ENCODE peak calls at places on chromosomes 7 and 10, in five cellular contexts. H, N, Y, U and O are unnamed samples.
A peak's percentile ranks its signal among the peaks of the same experiment; 100 is the strongest.

GRCh38 chr10:17026686-17027485 is 102.7 kb downstream of the CUBN start:
- DNase-seq in H (no peak), N (no peak), Y (peak; percentile 55), U (peak; percentile 70), O (no peak)

GRCh38 chr7:123599766-123600165 is 1.9 kb upstream of the ASB15 start:
- DNase-seq in H (no peak), N (no peak), Y (no peak), U (no peak), O (no peak)

GRCh38 chr7:22394739-22395138 is 37.8 kb upstream of the RAPGEF5 start:
- DNase-seq in H (no peak), N (no peak), Y (no peak), U (no peak), O (no peak)

GRCh38 chr7:138338361-138338760 is 121.7 kb upstream of the TRIM24 start:
- DNase-seq in H (no peak), N (peak; percentile 81), Y (no peak), U (no peak), O (no peak)

GRCh38 chr7:108497082-108497725 is 28.7 kb downstream of the PNPLA8 start:
- DNase-seq in H (no peak), N (peak; percentile 66), Y (peak; percentile 20), U (peak; percentile 61), O (peak; percentile 55)

GRCh38 chr10:128803790-128804189 is 663.3 kb upstream of the MGMT start:
- DNase-seq in H (no peak), N (no peak), Y (no peak), U (no peak), O (no peak)

GRCh38 chr10:93333278-93333978 is 148.7 kb downstream of the MYOF start:
- DNase-seq in H (no peak), N (peak; percentile 56), Y (no peak), U (no peak), O (no peak)

GRCh38 chr7:499853-500485 is 19.7 kb downstream of the PDGFA start:
- DNase-seq in H (no peak), N (no peak), Y (no peak), U (no peak), O (no peak)

GRCh38 chr10:10891437-10891836 is 126.2 kb upstream of the CELF2 start:
- DNase-seq in H (no peak), N (no peak), Y (no peak), U (peak; percentile 88), O (peak; percentile 59)

GRCh38 chr10:110772454-110773025 is 99.2 kb upstream of the PDCD4 start:
- DNase-seq in H (no peak), N (no peak), Y (no peak), U (no peak), O (no peak)

GRCh38 chr10:53140516-53140915 is 367.9 kb upstream of the MBL2 start:
- DNase-seq in H (no peak), N (no peak), Y (no peak), U (no peak), O (no peak)

GRCh38 chr10:88743999-88744398 is 15.8 kb upstream of the LIPN start:
- DNase-seq in H (no peak), N (no peak), Y (no peak), U (no peak), O (no peak)